ENCODE peak calls at places on chromosomes 12 and 14, in six cellular contexts. N is posterior cingulate gyrus; R is erythroblast; O is GOT3; E is LoVo; U is activated CD8-positive, alpha-beta T cell treated with anti-CD3 and anti-CD28 coated beads for 36 hours. G is an unnamed sample.

GRCh38 chr12:124301084-124301654 is 6.3 kb downstream of the RFLNA start:
- DNase-seq in N (no peak), R (no peak), O (no peak), E (no peak), U (no peak), G (no peak)

GRCh38 chr14:77649326-77649725 is 32.9 kb upstream of the SPTLC2 start:
- DNase-seq in N (no peak), R (no peak), O (no peak), E (no peak), U (no peak), G (no peak)

GRCh38 chr12:89390802-89391673 is 38.7 kb upstream of the DUSP6 start:
- DNase-seq in N (no peak), R (peak), O (no peak), E (peak), U (no peak), G (peak)

GRCh38 chr12:94173660-94174265 is 25.4 kb downstream of the PLXNC1 start:
- DNase-seq in N (no peak), R (no peak), O (no peak), E (no peak), U (no peak), G (no peak)

GRCh38 chr14:37594238-37594915 is 672 bp downstream of the FOXA1 start:
- DNase-seq in N (no peak), R (peak), O (no peak), E (peak), U (peak), G (no peak)

GRCh38 chr12:67747869-67748760 is 99.6 kb downstream of the DYRK2 start:
- DNase-seq in N (no peak), R (no peak), O (no peak), E (peak), U (no peak), G (no peak)

GRCh38 chr14:21096889-21097615 is 1.4 kb downstream of the ZNF219 start:
- DNase-seq in N (no peak), R (peak), O (no peak), E (no peak), U (no peak), G (no peak)

GRCh38 chr12:77190022-77190421 is 124.7 kb upstream of the E2F7 start:
- DNase-seq in N (no peak), R (no peak), O (no peak), E (no peak), U (no peak), G (no peak)

GRCh38 chr12:127482950-127483349 is 784.0 kb upstream of the TMEM132C start:
- DNase-seq in N (no peak), R (no peak), O (no peak), E (no peak), U (no peak), G (no peak)

GRCh38 chr12:56115329-56115728 is 1.1 kb upstream of the RPL41 start:
- DNase-seq in N (no peak), R (no peak), O (no peak), E (peak), U (no peak), G (no peak)

G was measured in brain pericyte.